ENCODE peak calls at places on chromosome 7, in eight cellular contexts. N is effector CD4-positive, alpha-beta T cell; C is sigmoid colon; V is SW 1271; Z is heart left ventricle; B is fibroblast of lung; K is HCEC 1CT; Y is myocyte. Q is an unnamed sample.

GRCh38 chr7:2417981-2418481 is 14.6 kb downstream of the CHST12 start:
- DNase-seq in N (peak), C (no peak), V (no peak), Z (no peak), B (peak), K (no peak), Y (peak), Q (no peak)

GRCh38 chr7:36072620-36073019 is 80.4 kb upstream of the EEPD1 start:
- DNase-seq in N (no peak), C (peak), V (no peak), Z (no peak), B (no peak), K (no peak), Y (no peak), Q (no peak)

GRCh38 chr7:134780166-134780853 is 876 bp downstream of the CALD1 start:
- DNase-seq in N (no peak), C (no peak), V (no peak), Z (no peak), B (no peak), K (peak), Y (peak), Q (no peak)

GRCh38 chr7:47492720-47493119 is 89.2 kb downstream of the TNS3 start:
- DNase-seq in N (no peak), C (no peak), V (no peak), Z (no peak), B (peak), K (no peak), Y (no peak), Q (no peak)

GRCh38 chr7:465710-466400 is 53.8 kb downstream of the PDGFA start:
- DNase-seq in N (no peak), C (peak), V (no peak), Z (no peak), B (no peak), K (no peak), Y (no peak), Q (no peak)

GRCh38 chr7:113875224-113875623 is 43.6 kb downstream of the PPP1R3A start:
- DNase-seq in N (no peak), C (no peak), V (no peak), Z (no peak), B (peak), K (no peak), Y (no peak), Q (no peak)

GRCh38 chr7:5314864-5315263 is 32.1 kb downstream of the SLC29A4 start:
- DNase-seq in N (no peak), C (no peak), V (no peak), Z (no peak), B (no peak), K (no peak), Y (no peak), Q (no peak)

GRCh38 chr7:107856806-107857540 is 34.0 kb upstream of the DLD start:
- DNase-seq in N (no peak), C (no peak), V (no peak), Z (no peak), B (peak), K (no peak), Y (no peak), Q (no peak)

GRCh38 chr7:100003711-100004661 is 11.4 kb upstream of the ZKSCAN1 start:
- DNase-seq in N (no peak), C (peak), V (no peak), Z (no peak), B (no peak), K (no peak), Y (no peak), Q (no peak)

GRCh38 chr7:111750168-111750715 is 187.9 kb upstream of the IMMP2L start:
- DNase-seq in N (no peak), C (no peak), V (no peak), Z (no peak), B (no peak), K (no peak), Y (no peak), Q (no peak)

GRCh38 chr7:112001089-112001826 is 204.9 kb downstream of the DOCK4 start:
- DNase-seq in N (no peak), C (no peak), V (peak), Z (no peak), B (peak), K (peak), Y (peak), Q (no peak)

GRCh38 chr7:11985376-11985775 is 153.4 kb upstream of the THSD7A start:
- DNase-seq in N (no peak), C (no peak), V (no peak), Z (no peak), B (peak), K (no peak), Y (no peak), Q (no peak)

GRCh38 chr7:40008218-40008815 is 58.3 kb downstream of the CDK13 start:
- DNase-seq in N (no peak), C (no peak), V (no peak), Z (no peak), B (peak), K (peak), Y (peak), Q (no peak)

GRCh38 chr7:2956526-2957368 is 86.9 kb downstream of the CARD11 start:
- DNase-seq in N (no peak), C (peak), V (no peak), Z (no peak), B (peak), K (peak), Y (peak), Q (no peak)

GRCh38 chr7:32179567-32179966 is 109.4 kb upstream of the PDE1C start:
- DNase-seq in N (no peak), C (no peak), V (no peak), Z (no peak), B (peak), K (peak), Y (no peak), Q (no peak)

GRCh38 chr7:12007591-12007990 is 175.6 kb upstream of the THSD7A start:
- DNase-seq in N (no peak), C (no peak), V (no peak), Z (no peak), B (no peak), K (no peak), Y (no peak), Q (no peak)

GRCh38 chr7:21542891-21543527 is at the start of gene DNAH11:
- DNase-seq in N (no peak), C (peak), V (no peak), Z (peak), B (peak), K (no peak), Y (no peak), Q (no peak)

GRCh38 chr7:47034180-47034579 is 547.7 kb downstream of the TNS3 start:
- DNase-seq in N (no peak), C (no peak), V (no peak), Z (no peak), B (peak), K (no peak), Y (peak), Q (no peak)

GRCh38 chr7:114922151-114922651 is 307 bp downstream of the MDFIC start:
- DNase-seq in N (peak), C (peak), V (no peak), Z (no peak), B (peak), K (peak), Y (peak), Q (peak)

GRCh38 chr7:115748123-115748738 is 282.3 kb downstream of the TFEC start:
- DNase-seq in N (no peak), C (no peak), V (no peak), Z (no peak), B (no peak), K (peak), Y (no peak), Q (no peak)

GRCh38 chr7:149680316-149681025 is 92.9 kb downstream of the ZNF467 start:
- DNase-seq in N (no peak), C (no peak), V (no peak), Z (no peak), B (peak), K (no peak), Y (no peak), Q (no peak)

GRCh38 chr7:3156508-3156907 is 112.8 kb upstream of the CARD11 start:
- DNase-seq in N (no peak), C (peak), V (no peak), Z (no peak), B (no peak), K (no peak), Y (no peak), Q (no peak)

GRCh38 chr7:80334908-80335307 is 177.0 kb downstream of the GNAT3 start:
- DNase-seq in N (no peak), C (no peak), V (no peak), Z (no peak), B (no peak), K (no peak), Y (peak), Q (no peak)

GRCh38 chr7:39451901-39452300 is 114.3 kb upstream of the YAE1 start:
- DNase-seq in N (no peak), C (no peak), V (no peak), Z (no peak), B (no peak), K (no peak), Y (peak), Q (no peak)

GRCh38 chr7:132333301-132333700 is 243.0 kb downstream of the PLXNA4 start:
- DNase-seq in N (no peak), C (no peak), V (no peak), Z (no peak), B (no peak), K (no peak), Y (no peak), Q (no peak)

GRCh38 chr7:36904101-36904500 is 179.8 kb upstream of the AOAH start:
- DNase-seq in N (no peak), C (no peak), V (no peak), Z (no peak), B (no peak), K (no peak), Y (no peak), Q (no peak)

GRCh38 chr7:140213684-140214074 is 36.9 kb upstream of the KDM7A start:
- DNase-seq in N (no peak), C (no peak), V (no peak), Z (no peak), B (peak), K (no peak), Y (no peak), Q (no peak)

GRCh38 chr7:111356941-111357340 is 205.4 kb downstream of the IMMP2L start:
- DNase-seq in N (no peak), C (no peak), V (no peak), Z (no peak), B (peak), K (no peak), Y (no peak), Q (no peak)

GRCh38 chr7:94135180-94135579 is 131.0 kb upstream of the BET1 start:
- DNase-seq in N (no peak), C (no peak), V (no peak), Z (no peak), B (peak), K (no peak), Y (no peak), Q (no peak)

GRCh38 chr7:130910949-130911944 is 177.2 kb upstream of the KLF14 start:
- DNase-seq in N (no peak), C (no peak), V (no peak), Z (no peak), B (peak), K (peak), Y (peak), Q (no peak)

GRCh38 chr7:81499262-81500116 is 270.4 kb downstream of the HGF start:
- DNase-seq in N (no peak), C (no peak), V (peak), Z (no peak), B (peak), K (peak), Y (peak), Q (no peak)

GRCh38 chr7:123867220-123867619 is 22.3 kb downstream of the HYAL4 start:
- DNase-seq in N (no peak), C (no peak), V (no peak), Z (no peak), B (no peak), K (peak), Y (no peak), Q (no peak)

GRCh38 chr7:40095695-40096327 is 38.6 kb downstream of the MPLKIP start:
- DNase-seq in N (no peak), C (no peak), V (no peak), Z (no peak), B (no peak), K (no peak), Y (no peak), Q (no peak)

GRCh38 chr7:873367-874002 is 2.9 kb upstream of the GET4 start:
- DNase-seq in N (peak), C (peak), V (peak), Z (peak), B (peak), K (peak), Y (peak), Q (peak)

GRCh38 chr7:99111591-99111990 is 32.3 kb downstream of the SMURF1 start:
- DNase-seq in N (no peak), C (no peak), V (no peak), Z (no peak), B (no peak), K (no peak), Y (no peak), Q (no peak)

GRCh38 chr7:20402297-20403230 is 71.9 kb downstream of the ITGB8 start:
- DNase-seq in N (no peak), C (no peak), V (no peak), Z (no peak), B (peak), K (peak), Y (peak), Q (no peak)

Q was measured in memory B cell.